ENCODE peak calls at places on chromosomes 1 and 21, in five cellular contexts. O is brain microvascular endothelial cell, U is body of pancreas, S is transverse colon, L is prostate gland. H is an unnamed sample.
A peak's percentile ranks its signal among the peaks of the same experiment; 100 is the strongest.

GRCh38 chr1:110548381-110548780 is 29.4 kb upstream of the KCNA10 start:
- DNase-seq in O (no peak), U (peak; percentile 16), S (no peak), L (no peak), H (no peak)

GRCh38 chr21:39852021-39852721 is 15.1 kb upstream of the PCP4 start:
- DNase-seq in O (no peak), U (no peak), S (no peak), L (no peak), H (no peak)

GRCh38 chr1:220992705-220993052 is 113.4 kb downstream of the HLX start:
- DNase-seq in O (no peak), U (no peak), S (no peak), L (no peak), H (no peak)

GRCh38 chr1:51570063-51570720 is 46.7 kb upstream of the OSBPL9 start:
- DNase-seq in O (no peak), U (no peak), S (no peak), L (no peak), H (no peak)

GRCh38 chr1:22619252-22619651 is 17.2 kb upstream of the C1QA start:
- DNase-seq in O (no peak), U (no peak), S (no peak), L (no peak), H (no peak)

GRCh38 chr1:3411806-3412205 is 42.7 kb upstream of the ARHGEF16 start:
- DNase-seq in O (no peak), U (no peak), S (no peak), L (no peak), H (no peak)

GRCh38 chr1:32703479-32704291 is 1.1 kb upstream of the SYNC start:
- DNase-seq in O (peak; percentile 94), U (no peak), S (no peak), L (no peak), H (peak; percentile 85)

GRCh38 chr1:82284213-82284612 is 483.5 kb downstream of the ADGRL2 start:
- DNase-seq in O (no peak), U (no peak), S (no peak), L (no peak), H (no peak)

GRCh38 chr1:173616859-173617258 is 14.0 kb upstream of the SLC9C2 start:
- DNase-seq in O (no peak), U (no peak), S (no peak), L (no peak), H (no peak)

GRCh38 chr1:208105756-208106155 is 138.4 kb downstream of the PLXNA2 start:
- DNase-seq in O (no peak), U (no peak), S (no peak), L (no peak), H (no peak)

GRCh38 chr1:94773931-94774422 is 46.2 kb upstream of the SLC44A3 start:
- DNase-seq in O (peak; percentile 79), U (peak; percentile 89), S (no peak), L (no peak), H (no peak)

GRCh38 chr1:235105051-235106043 is 23.3 kb downstream of the TOMM20 start:
- DNase-seq in O (no peak), U (no peak), S (no peak), L (no peak), H (no peak)

GRCh38 chr1:203188686-203189232 is 2.3 kb upstream of the CHI3L1 start:
- DNase-seq in O (no peak), U (no peak), S (no peak), L (no peak), H (no peak)

GRCh38 chr21:42534901-42535378 is 21.3 kb downstream of the SLC37A1 start:
- DNase-seq in O (no peak), U (no peak), S (peak; percentile 19), L (no peak), H (no peak)

GRCh38 chr1:61515096-61515495 is 209.8 kb downstream of the TM2D1 start:
- DNase-seq in O (no peak), U (no peak), S (no peak), L (no peak), H (no peak)

GRCh38 chr1:113783254-113784103 is 24.2 kb upstream of the PHTF1 start:
- DNase-seq in O (peak; percentile 33), U (peak; percentile 62), S (peak; percentile 44), L (no peak), H (no peak)

GRCh38 chr1:170823120-170823519 is 112.2 kb upstream of the MROH9 start:
- DNase-seq in O (peak; percentile 28), U (no peak), S (no peak), L (no peak), H (no peak)

GRCh38 chr1:196651079-196651478 is 764 bp upstream of the CFH start:
- DNase-seq in O (no peak), U (no peak), S (no peak), L (no peak), H (no peak)

GRCh38 chr1:110495926-110496600 is 22.9 kb downstream of the KCNA10 start:
- DNase-seq in O (peak; percentile 77), U (peak; percentile 88), S (peak; percentile 82), L (peak; percentile 76), H (peak; percentile 86)

GRCh38 chr1:93605812-93606512 is 75.7 kb downstream of the BCAR3 start:
- DNase-seq in O (peak; percentile 93), U (no peak), S (no peak), L (peak; percentile 40), H (peak; percentile 42)

DNA sequence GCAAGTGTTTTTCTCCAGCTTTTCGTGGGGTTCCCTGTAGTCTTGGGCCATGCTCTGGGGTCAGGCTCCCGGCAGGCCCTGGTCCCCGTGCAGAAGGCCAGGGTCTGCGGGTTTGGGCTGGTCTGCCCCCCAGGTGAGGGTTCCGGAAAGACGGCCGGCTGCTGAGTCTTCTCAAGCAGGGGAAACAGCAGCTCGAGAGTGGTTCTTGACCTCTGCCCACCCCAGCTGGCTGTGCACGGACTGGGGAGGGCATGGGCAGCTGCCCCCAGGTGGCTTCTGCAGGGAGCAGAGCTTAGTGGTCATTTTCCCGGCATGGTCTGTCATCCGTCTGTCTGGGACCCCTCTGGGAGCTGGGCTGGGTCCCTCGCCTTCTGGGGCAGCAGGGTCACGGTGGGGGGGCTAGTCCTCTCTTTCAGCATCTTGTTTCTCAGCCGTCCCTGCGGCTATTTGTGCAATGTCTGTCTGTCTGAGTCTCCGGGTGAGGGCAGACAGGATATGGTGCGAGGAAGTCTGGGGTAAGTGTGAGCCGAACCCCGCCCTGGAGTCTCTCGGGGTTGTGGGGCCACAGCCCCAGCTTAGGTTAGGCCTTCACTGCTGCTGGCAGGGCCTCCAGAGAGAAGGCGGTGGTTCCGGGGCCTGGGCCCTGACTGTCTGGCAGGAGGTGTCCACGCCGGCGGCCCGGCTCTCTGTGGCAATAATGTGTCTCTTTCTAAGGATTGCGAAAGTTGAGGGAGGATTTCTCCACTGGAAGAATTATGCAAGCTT is 6.1 kb downstream of the SKI start:
- DNase-seq in O (peak; percentile 74), U (peak; percentile 89), S (peak; percentile 81), L (peak; percentile 85), H (peak; percentile 96)
- H3K27ac ChIP-seq in O (peak overlapping the region; percentile 54), U (peak overlapping the region; percentile 56), S (peak overlapping the region; percentile 90), L (peak overlapping the region; percentile 95), H (peak overlapping the region; percentile 58)

GRCh38 chr1:53697671-53698380 is 41.1 kb downstream of the GLIS1 start:
- DNase-seq in O (peak; percentile 39), U (no peak), S (peak; percentile 20), L (no peak), H (no peak)
- H3K4me3 ChIP-seq in O (no peak overlapping the region), U (no peak overlapping the region), S (no peak overlapping the region), L (no peak overlapping the region), H (no peak overlapping the region)

DNA sequence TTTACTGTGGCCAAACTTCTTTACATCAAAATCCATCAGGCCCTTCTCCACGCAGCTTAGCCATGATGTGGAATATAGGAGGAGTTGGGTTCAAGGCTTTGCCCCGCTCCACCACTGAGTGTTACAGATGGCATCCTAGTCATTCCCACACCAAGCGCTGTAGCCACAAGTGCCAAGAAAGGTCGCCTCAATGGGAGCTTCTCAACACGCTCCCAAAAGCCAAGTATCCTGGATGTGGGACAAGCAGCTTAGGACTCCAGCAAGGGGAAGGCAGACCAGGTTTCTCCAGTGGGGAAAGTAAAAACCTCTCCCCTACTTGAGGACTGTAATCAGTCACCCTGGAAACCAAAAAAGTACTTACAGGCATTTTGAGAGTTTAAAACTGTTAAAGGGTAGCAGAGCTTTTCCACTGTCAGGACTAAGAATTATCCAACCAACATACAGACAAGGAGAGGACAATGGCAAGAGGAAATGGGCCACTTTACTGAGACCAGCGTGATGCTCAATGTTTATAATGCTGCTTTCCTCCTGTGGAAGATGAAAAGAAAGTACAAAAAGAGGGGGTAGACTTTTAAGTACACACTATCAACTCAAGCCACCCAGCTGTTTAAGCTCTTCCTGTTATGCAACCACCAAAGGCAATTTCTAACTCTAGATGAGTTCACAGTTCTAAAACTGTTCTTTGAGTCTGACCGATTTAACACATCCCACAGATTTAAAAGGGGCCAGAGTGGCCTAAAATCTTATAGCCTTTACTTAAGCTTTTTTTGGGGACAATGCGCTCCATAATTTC is 120.7 kb upstream of the KRTAP19-8 start:
- DNase-seq in O (no peak), U (no peak), S (no peak), L (no peak), H (no peak)
- H3K36me3 ChIP-seq in O (peaks cover 2% of the 10 kb centered on the region), U (no peaks in the 10 kb centered on the region), S (no peaks in the 10 kb centered on the region), L (no peaks in the 10 kb centered on the region), H (no peaks in the 10 kb centered on the region)

DNA sequence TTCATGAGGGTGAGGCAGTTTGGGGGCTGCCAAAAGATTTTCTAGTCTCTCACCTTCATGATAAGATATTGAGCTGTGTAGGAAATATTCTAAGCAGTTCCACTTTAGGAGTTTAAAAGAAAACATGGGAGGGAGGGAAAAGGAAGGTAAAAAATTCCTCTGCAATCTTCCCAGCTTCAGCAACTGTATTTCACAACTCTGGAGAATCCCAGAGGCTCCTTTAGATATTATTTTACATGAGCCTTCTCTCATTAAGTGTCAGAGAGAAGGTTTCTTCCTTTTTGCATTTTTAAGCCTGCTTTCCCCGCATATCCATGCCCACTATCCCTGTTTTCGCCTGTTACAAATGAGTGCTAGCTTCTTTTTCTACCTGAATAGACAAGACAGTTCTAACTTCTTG is 289.4 kb downstream of the CHRM3 start:
- DNase-seq in O (no peak), U (no peak), S (no peak), L (no peak), H (no peak)
- H3K27ac ChIP-seq in O (no peak overlapping the region), U (no peak overlapping the region), S (no peak overlapping the region), L (no peak overlapping the region), H (no peak overlapping the region)

DNA sequence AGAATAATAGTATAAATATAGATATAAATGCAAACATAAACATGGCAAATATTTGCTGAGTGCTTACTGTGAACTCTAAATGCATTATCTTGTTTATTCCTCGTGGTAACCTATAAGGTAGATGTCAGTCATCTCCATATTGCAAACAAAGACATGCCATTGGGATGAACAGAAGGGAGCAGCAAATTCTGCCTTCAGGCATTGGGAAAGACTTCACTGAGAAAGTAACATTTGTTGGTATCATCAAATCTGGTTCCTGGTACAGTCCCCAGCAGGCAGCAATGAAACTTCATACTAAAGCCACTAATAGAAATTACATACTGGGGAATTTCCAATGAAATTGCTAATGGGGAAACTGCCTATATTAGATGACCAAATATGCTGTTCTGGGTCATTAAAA is 47.3 kb upstream of the ST6GALNAC5 start:
- DNase-seq in O (no peak), U (no peak), S (no peak), L (no peak), H (no peak)
- H3K4me3 ChIP-seq in O (no peak overlapping the region), U (no peak overlapping the region), S (no peak overlapping the region), L (no peak overlapping the region), H (no peak overlapping the region)

GRCh38 chr21:14050121-14050520 is 160.6 kb downstream of the LIPI start:
- DNase-seq in O (no peak), U (no peak), S (no peak), L (no peak), H (no peak)
- H3K36me3 ChIP-seq in O (no peaks in the 10 kb centered on the region), U (no peaks in the 10 kb centered on the region), S (no peaks in the 10 kb centered on the region), L (no peaks in the 10 kb centered on the region), H (no peaks in the 10 kb centered on the region)